ENCODE peak calls at places on chromosomes 4 and X, in five cellular contexts. N is stimulated activated CD8-positive, alpha-beta memory T cell treated with anti-CD3 and anti-CD28 coated beads, Interleukin-15, amount 100 ng/mL, for 4 hours; X is CD8-positive, alpha-beta T cell; M is G401; K is stimulated activated CD4-positive, alpha-beta T cell treated with anti-CD3 and anti-CD28 coated beads, TNF-alpha, amount 100 ng/mL, for 24 hours. C is an unnamed sample.

GRCh38 chr4:47531241-47531953 is 46.3 kb downstream of the ATP10D start:
- DNase-seq in N (peak), X (peak), M (no peak), K (peak), C (peak)

GRCh38 chrX:56947695-56948094 is 47.6 kb downstream of the SPIN3 start:
- DNase-seq in N (no peak), X (no peak), M (no peak), K (no peak), C (no peak)

GRCh38 chrX:136754641-136755040 is 26.1 kb downstream of the ARHGEF6 start:
- DNase-seq in N (no peak), X (peak), M (no peak), K (peak), C (peak)

GRCh38 chr4:124757121-124757520 is 44.6 kb upstream of the ANKRD50 start:
- DNase-seq in N (no peak), X (no peak), M (no peak), K (no peak), C (no peak)

GRCh38 chr4:10115657-10116624 is 658 bp downstream of the WDR1 start:
- DNase-seq in N (peak), X (peak), M (peak), K (peak), C (no peak)

GRCh38 chrX:23383411-23383810 is 48.8 kb downstream of the PTCHD1 start:
- DNase-seq in N (no peak), X (no peak), M (no peak), K (no peak), C (no peak)

GRCh38 chrX:18895157-18895952 is 88.6 kb downstream of the PHKA2 start:
- DNase-seq in N (no peak), X (no peak), M (peak), K (no peak), C (no peak)

GRCh38 chr4:181301735-181302380 is 941.3 kb upstream of the TENM3 start:
- DNase-seq in N (no peak), X (no peak), M (peak), K (no peak), C (no peak)

GRCh38 chr4:76195326-76195725 is 18.3 kb downstream of the SCARB2 start:
- DNase-seq in N (no peak), X (no peak), M (no peak), K (no peak), C (no peak)

GRCh38 chr4:114209589-114209988 is 230.1 kb upstream of the ARSJ start:
- DNase-seq in N (no peak), X (no peak), M (no peak), K (no peak), C (no peak)